ENCODE peak calls at places on chromosomes 13 and 19, in seven cellular contexts. I is fibroblast of lung, F is thoracic aorta, K is heart left ventricle, Q is psoas muscle, T is neural progenitor cell, G is transverse colon. O is an unnamed sample.

GRCh38 chr13:64051278-64051677 is 2635.6 kb upstream of the PCDH20 start:
- DNase-seq in I (no peak), F (no peak), K (no peak), Q (no peak), T (no peak), G (no peak), O (no peak)

GRCh38 chr19:45515807-45516401 is 8.6 kb downstream of the VASP start:
- DNase-seq in I (no peak), F (no peak), K (no peak), Q (no peak), T (no peak), G (peak; percentile 77), O (no peak)

GRCh38 chr13:111262281-111262680 is 58.2 kb upstream of the TEX29 start:
- DNase-seq in I (no peak), F (no peak), K (no peak), Q (no peak), T (no peak), G (no peak), O (no peak)

GRCh38 chr13:44934724-44935123 is 54.5 kb downstream of the NUFIP1 start:
- DNase-seq in I (peak; percentile 49), F (no peak), K (no peak), Q (no peak), T (no peak), G (no peak), O (no peak)

GRCh38 chr19:33098023-33098652 is 17.2 kb downstream of the GPATCH1 start:
- DNase-seq in I (no peak), F (no peak), K (no peak), Q (no peak), T (no peak), G (peak; percentile 39), O (no peak)

GRCh38 chr19:35436477-35437141 is 11.4 kb upstream of the FFAR2 start:
- DNase-seq in I (peak; percentile 63), F (no peak), K (no peak), Q (peak; percentile 55), T (no peak), G (peak; percentile 46), O (peak; percentile 24)

GRCh38 chr13:30892966-30893365 is 13.1 kb upstream of the MEDAG start:
- DNase-seq in I (peak; percentile 45), F (no peak), K (no peak), Q (peak; percentile 85), T (peak; percentile 74), G (no peak), O (peak; percentile 71)

GRCh38 chr13:68107667-68108066 is 877.5 kb upstream of the PCDH9 start:
- DNase-seq in I (no peak), F (no peak), K (peak; percentile 52), Q (peak; percentile 36), T (no peak), G (no peak), O (no peak)

GRCh38 chr19:12284226-12284625 is 10.5 kb downstream of the ZNF44 start:
- DNase-seq in I (no peak), F (no peak), K (no peak), Q (no peak), T (no peak), G (no peak), O (no peak)

GRCh38 chr19:46133101-46133627 is 8.7 kb upstream of the IGFL3 start:
- DNase-seq in I (peak; percentile 96), F (no peak), K (no peak), Q (no peak), T (peak; percentile 83), G (no peak), O (peak; percentile 41)

GRCh38 chr19:5588441-5588840 is 20.7 kb upstream of the TINCR start:
- DNase-seq in I (no peak), F (no peak), K (no peak), Q (peak; percentile 76), T (no peak), G (no peak), O (no peak)

GRCh38 chr19:6236310-6237291 is 43.2 kb downstream of the MLLT1 start:
- DNase-seq in I (no peak), F (no peak), K (peak; percentile 73), Q (peak; percentile 57), T (no peak), G (peak; percentile 71), O (no peak)

GRCh38 chr13:59494560-59494970 is 669.2 kb downstream of the DIAPH3 start:
- DNase-seq in I (peak; percentile 91), F (no peak), K (no peak), Q (no peak), T (no peak), G (no peak), O (no peak)

GRCh38 chr19:16519230-16519687 is 23.0 kb downstream of the CHERP start:
- DNase-seq in I (no peak), F (no peak), K (no peak), Q (no peak), T (no peak), G (no peak), O (no peak)

GRCh38 chr13:25171517-25172302 is at the start of gene AMER2:
- DNase-seq in I (peak; percentile 12), F (no peak), K (no peak), Q (no peak), T (peak; percentile 86), G (peak; percentile 11), O (peak; percentile 24)

GRCh38 chr13:52459668-52460067 is 4.4 kb downstream of the CKAP2 start:
- DNase-seq in I (peak; percentile 71), F (no peak), K (no peak), Q (no peak), T (no peak), G (no peak), O (no peak)

GRCh38 chr19:45137179-45137761 is 23.5 kb downstream of the NKPD1 start:
- DNase-seq in I (no peak), F (no peak), K (no peak), Q (no peak), T (no peak), G (peak; percentile 55), O (no peak)

GRCh38 chr19:532578-533484 is 1.3 kb downstream of the CDC34 start:
- DNase-seq in I (peak; percentile 76), F (no peak), K (peak; percentile 87), Q (peak; percentile 93), T (peak; percentile 86), G (peak; percentile 68), O (peak; percentile 76)

GRCh38 chr19:10018219-10018618 is 4.9 kb downstream of the RDH8 start:
- DNase-seq in I (peak; percentile 36), F (no peak), K (no peak), Q (no peak), T (no peak), G (no peak), O (no peak)

GRCh38 chr19:18506545-18506944 is 15.3 kb downstream of the ELL start:
- DNase-seq in I (no peak), F (no peak), K (no peak), Q (no peak), T (no peak), G (no peak), O (no peak)
- H3K4me1 ChIP-seq in I (peaks cover 22% of the 10 kb centered on the region), F (peaks cover 69% of the 10 kb centered on the region), K (peaks cover 89% of the 10 kb centered on the region), Q (peaks cover 90% of the 10 kb centered on the region), T (no peaks in the 10 kb centered on the region), G (peaks cover 76% of the 10 kb centered on the region), O (no peaks in the 10 kb centered on the region)

DNA sequence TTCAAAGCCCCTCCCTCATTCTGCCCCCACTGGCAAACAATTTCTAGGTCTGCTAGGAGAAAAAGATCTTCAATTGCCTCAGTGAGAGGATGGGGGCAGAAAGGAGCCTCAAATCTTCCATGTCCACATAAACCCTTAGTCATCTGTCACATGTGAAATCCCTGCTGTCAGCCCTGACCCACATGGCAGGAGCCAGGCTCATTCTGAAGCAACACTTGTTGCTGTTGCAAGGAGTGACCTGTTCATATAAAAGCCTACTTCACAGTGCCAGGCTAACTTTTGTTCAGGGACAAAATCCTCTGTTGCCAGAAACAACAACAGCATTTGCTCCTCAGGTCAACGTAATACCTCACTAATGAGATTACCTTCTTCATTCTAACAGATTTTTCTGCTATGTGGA is 70.5 kb downstream of the IRS2 start:
- DNase-seq in I (peak; percentile 73), F (no peak), K (no peak), Q (peak; percentile 74), T (peak; percentile 38), G (no peak), O (no peak)
- TF ChIP-seq CTCF in I (no peak), F (no peak), K (no peak), Q (no peak), T (no peak), G (no peak), O (no peak)

GRCh38 chr19:15296841-15297415 is 35.4 kb downstream of the BRD4 start:
- DNase-seq in I (no peak), F (no peak), K (no peak), Q (no peak), T (no peak), G (no peak), O (no peak)

GRCh38 chr19:15294591-15294990 is 37.7 kb downstream of the BRD4 start:
- DNase-seq in I (no peak), F (no peak), K (no peak), Q (no peak), T (no peak), G (no peak), O (no peak)

GRCh38 chr19:15293751-15294505 is 38.4 kb downstream of the BRD4 start:
- DNase-seq in I (peak; percentile 76), F (no peak), K (no peak), Q (no peak), T (no peak), G (no peak), O (no peak)

GRCh38 chr19:15297416-15298224 is 34.7 kb downstream of the BRD4 start:
- DNase-seq in I (peak; percentile 86), F (no peak), K (no peak), Q (no peak), T (no peak), G (peak; percentile 43), O (no peak)

GRCh38 chr19:15296353-15296752 is 36.0 kb downstream of the BRD4 start:
- DNase-seq in I (no peak), F (no peak), K (no peak), Q (no peak), T (no peak), G (no peak), O (no peak)
- H3K4me1 ChIP-seq in I (peaks cover 59% of the 10 kb centered on the region), F (peaks cover 76% of the 10 kb centered on the region), K (peaks cover 98% of the 10 kb centered on the region), Q (peaks cover 97% of the 10 kb centered on the region), T (peaks cover 33% of the 10 kb centered on the region), G (peaks cover 59% of the 10 kb centered on the region), O (peaks cover 22% of the 10 kb centered on the region)

GRCh38 chr19:7900931-7901330 is 2.7 kb upstream of the MAP2K7 start:
- DNase-seq in I (no peak), F (no peak), K (no peak), Q (no peak), T (no peak), G (no peak), O (no peak)

GRCh38 chr19:7900401-7900870 is 3.2 kb upstream of the MAP2K7 start:
- DNase-seq in I (no peak), F (no peak), K (no peak), Q (no peak), T (no peak), G (no peak), O (no peak)

GRCh38 chr19:7897289-7897688 is 6.4 kb upstream of the MAP2K7 start:
- DNase-seq in I (no peak), F (no peak), K (no peak), Q (no peak), T (no peak), G (no peak), O (no peak)

GRCh38 chr19:7899751-7900352 is 3.8 kb upstream of the MAP2K7 start:
- DNase-seq in I (no peak), F (no peak), K (peak; percentile 60), Q (no peak), T (no peak), G (peak; percentile 6), O (no peak)

DNA sequence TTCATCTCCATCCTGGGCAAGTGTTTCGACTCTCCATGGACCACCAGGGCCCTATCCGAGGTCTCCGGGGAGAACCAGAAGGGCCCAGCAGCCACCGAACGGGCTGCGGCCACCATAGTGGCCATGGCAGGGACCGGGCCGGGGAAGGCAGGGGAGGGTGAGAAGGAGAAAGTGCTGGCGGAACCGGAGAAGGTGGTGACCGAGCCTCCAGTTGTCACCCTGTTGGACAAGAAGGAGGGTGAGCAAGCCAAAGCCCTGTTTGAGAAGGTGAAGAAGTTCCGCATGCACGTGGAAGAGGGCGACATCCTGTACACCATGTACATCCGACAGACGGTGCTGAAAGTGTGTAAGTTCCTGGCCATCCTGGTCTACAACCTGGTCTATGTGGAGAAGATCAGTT is 4.7 kb upstream of the MAP2K7 start:
- DNase-seq in I (no peak), F (no peak), K (no peak), Q (no peak), T (no peak), G (peak; percentile 6), O (no peak)
- TF ChIP-seq CTCF in I (no peak), F (no peak), K (no peak), Q (no peak), T (no peak), G (no peak), O (no peak)

O was measured in uterus.